ENCODE peak calls at places on chromosome 7, in ten cellular contexts. I is adrenal gland, F is epithelial cell of esophagus, O is psoas muscle, H is GM06990, L is endothelial cell, P is MCF 10A, S is coronary artery, E is vagina, W is fibroblast of lung. K is an unnamed sample.

GRCh38 chr7:140182917-140183316 is 6.1 kb upstream of the KDM7A start:
- DNase-seq in E (no peak), P (no peak), W (no peak), L (no peak), F (no peak), S (no peak), O (no peak), I (no peak), H (no peak), K (no peak)

GRCh38 chr7:38311329-38311937 is 38.0 kb upstream of the TARP start:
- DNase-seq in O (peak; percentile 37), S (no peak), E (no peak), L (no peak), I (peak; percentile 29), W (peak; percentile 25), H (peak; percentile 70), F (no peak), P (no peak), K (no peak)

GRCh38 chr7:665751-666453 is 60.6 kb upstream of the DNAAF5 start:
- DNase-seq in P (no peak), W (no peak), H (no peak), L (no peak), F (no peak), E (no peak), I (no peak), O (peak; percentile 26), S (no peak), K (no peak)

GRCh38 chr7:93374345-93374940 is 142.3 kb downstream of the VPS50 start:
- DNase-seq in F (peak; percentile 51), L (no peak), S (no peak), E (no peak), P (peak; percentile 47), W (peak; percentile 44), H (peak; percentile 15), I (no peak), O (no peak), K (no peak)

GRCh38 chr7:38558786-38559185 is 72.4 kb downstream of the AMPH start:
- DNase-seq in P (peak; percentile 8), S (no peak), I (no peak), E (no peak), W (no peak), L (no peak), H (no peak), O (no peak), F (no peak), K (no peak)

GRCh38 chr7:36945612-36946400 is 221.5 kb upstream of the AOAH start:
- DNase-seq in S (no peak), F (no peak), H (no peak), I (no peak), O (no peak), E (no peak), W (no peak), P (no peak), L (no peak), K (no peak)

GRCh38 chr7:41629711-41630111 is 73.2 kb downstream of the INHBA start:
- DNase-seq in H (no peak), P (no peak), F (no peak), E (no peak), L (no peak), S (no peak), W (peak; percentile 50), O (no peak), I (no peak), K (no peak)

GRCh38 chr7:7438851-7439250 is 96.8 kb downstream of the COL28A1 start:
- DNase-seq in L (no peak), H (no peak), I (no peak), F (peak; percentile 99), S (no peak), E (no peak), P (peak; percentile 95), W (peak; percentile 97), O (no peak), K (no peak)

GRCh38 chr7:68529221-68529620 is 1069.1 kb upstream of the AUTS2 start:
- DNase-seq in F (no peak), S (no peak), H (no peak), W (no peak), L (no peak), I (no peak), O (no peak), P (no peak), E (no peak), K (no peak)

GRCh38 chr7:135512135-135512887 is 2.4 kb upstream of the CNOT4 start:
- DNase-seq in S (no peak), F (peak; percentile 82), H (peak; percentile 32), E (no peak), O (no peak), L (peak; percentile 23), I (peak; percentile 24), W (peak; percentile 49), P (peak; percentile 80), K (no peak)

GRCh38 chr7:34260282-34260681 is 354.9 kb downstream of the BMPER start:
- DNase-seq in H (no peak), P (peak; percentile 90), E (no peak), I (no peak), S (no peak), F (peak; percentile 96), L (no peak), W (peak; percentile 96), O (no peak), K (no peak)

GRCh38 chr7:109772161-109772560 is 1202.5 kb downstream of the DNAJB9 start:
- DNase-seq in P (no peak), E (no peak), I (no peak), S (no peak), L (no peak), O (no peak), F (peak; percentile 2), W (no peak), H (no peak), K (no peak)

GRCh38 chr7:103918928-103919868 is 70.3 kb downstream of the RELN start:
- DNase-seq in P (no peak), S (no peak), F (no peak), H (no peak), W (no peak), O (no peak), I (no peak), E (no peak), L (peak; percentile 5), K (no peak)

GRCh38 chr7:103912906-103913610 is 76.4 kb downstream of the RELN start:
- DNase-seq in S (no peak), L (no peak), O (no peak), I (no peak), H (no peak), E (no peak), W (peak; percentile 28), F (no peak), P (no peak), K (no peak)

GRCh38 chr7:103915958-103916357 is 73.5 kb downstream of the RELN start:
- DNase-seq in O (no peak), L (no peak), W (peak; percentile 23), I (no peak), S (no peak), P (peak; percentile 35), H (no peak), E (no peak), F (peak; percentile 74), K (no peak)

DNA sequence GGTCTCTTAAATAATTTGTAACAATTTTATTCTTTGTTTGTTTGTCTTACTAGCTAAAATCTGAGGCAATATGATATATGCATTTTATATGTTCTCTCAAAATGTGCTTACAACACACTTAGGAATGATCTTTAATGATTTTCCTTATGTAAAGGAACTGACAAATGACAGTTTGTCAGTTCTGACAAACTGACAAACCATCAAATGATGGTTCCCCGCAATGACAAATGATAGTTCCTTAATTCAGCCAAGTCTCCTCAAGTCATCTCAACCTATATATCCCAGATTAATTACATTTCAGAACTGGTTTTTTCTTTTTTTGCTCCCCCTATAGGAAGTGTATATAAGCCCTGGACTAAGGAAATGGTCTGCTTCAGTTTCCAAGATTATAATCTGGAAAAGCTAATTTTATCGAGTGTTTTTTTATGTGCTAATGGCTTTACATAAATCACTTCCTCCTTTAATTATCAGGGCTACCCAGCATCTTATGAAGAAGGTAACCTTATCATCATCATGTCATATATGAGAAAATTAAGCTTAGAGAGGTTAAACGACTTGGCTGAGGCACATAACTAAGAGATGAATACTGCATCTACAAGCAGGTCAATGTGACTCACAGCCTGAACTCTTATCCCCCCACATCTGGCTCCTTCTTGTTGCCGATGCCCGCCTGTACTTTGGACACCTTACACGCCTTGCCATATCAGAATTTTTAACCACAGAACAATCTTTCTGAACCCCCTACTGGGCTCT is 75.1 kb downstream of the RELN start:
- DNase-seq in W (peak; percentile 49), F (no peak), H (no peak), I (no peak), L (no peak), P (no peak), E (no peak), O (no peak), S (no peak), K (no peak)
- TF ChIP-seq CTCF in W (no peak), F (no peak), H (no peak), I (no peak), L (no peak), P (no peak), E (no peak), O (no peak), S (no peak), K (peak; percentile 16)

GRCh38 chr7:51354897-51355296 is 38.3 kb upstream of the COBL start:
- DNase-seq in L (no peak), S (no peak), W (no peak), P (no peak), O (no peak), E (no peak), I (no peak), F (no peak), H (no peak), K (no peak)
- TF ChIP-seq CTCF in L (no peak), S (no peak), W (no peak), P (no peak), O (no peak), E (no peak), I (no peak), F (no peak), H (peak; percentile 42), K (no peak)

GRCh38 chr7:133230591-133231194 is 22.2 kb upstream of the EXOC4 start:
- DNase-seq in E (no peak), H (no peak), I (peak; percentile 26), P (peak; percentile 69), W (peak; percentile 16), L (peak; percentile 63), S (no peak), F (peak; percentile 61), O (no peak), K (peak; percentile 58)
- TF ChIP-seq CTCF in E (no peak), H (peak; percentile 67), I (peak; percentile 76), P (peak; percentile 63), W (peak; percentile 88), L (peak; percentile 96), S (peak; percentile 32), F (peak; percentile 75), O (peak; percentile 70), K (peak; percentile 78)

GRCh38 chr7:156764016-156764669 is 123.6 kb downstream of the RNF32 start:
- DNase-seq in F (peak; percentile 82), E (no peak), L (peak; percentile 50), W (peak; percentile 74), P (peak; percentile 70), S (no peak), I (peak; percentile 75), H (no peak), O (peak; percentile 34), K (peak; percentile 45)
- TF ChIP-seq CTCF in F (peak; percentile 88), E (no peak), L (no peak), W (peak; percentile 86), P (peak; percentile 65), S (no peak), I (peak; percentile 71), H (no peak), O (peak; percentile 49), K (peak; percentile 81)

GRCh38 chr7:102864958-102865357 is 47.8 kb upstream of the LRRC17 start:
- DNase-seq in I (no peak), E (no peak), P (no peak), F (no peak), S (no peak), O (no peak), H (no peak), W (no peak), L (no peak), K (no peak)
- TF ChIP-seq CTCF in I (no peak), E (no peak), P (no peak), F (no peak), S (no peak), O (no peak), H (no peak), W (no peak), L (no peak), K (no peak)